ENCODE peak calls at places on chromosomes 11 and 22, in seven cellular contexts. F is mucosa of descending colon; A is NCI-H2227 treated with DMSO at 0.1 percent for 48 hours; I is GDM1; W is T-cell; D is activated CD4-positive, alpha-beta T cell treated with anti-CD3 and anti-CD28 coated beads, Interleukin-2, amount 10 ng/mL, durations not matched to agents 7 days and 5 days; G is small intestine. H is an unnamed sample.
A peak's percentile ranks its signal among the peaks of the same experiment; 100 is the strongest.

GRCh38 chr11:3609416-3610265 is 32.2 kb downstream of the ART5 start:
- DNase-seq in F (no peak), A (peak; percentile 31), I (no peak), W (no peak), D (peak; percentile 44), G (peak; percentile 59), H (peak; percentile 46)

GRCh38 chr22:46172522-46172921 is 22.2 kb downstream of the PPARA start:
- DNase-seq in F (no peak), A (no peak), I (no peak), W (no peak), D (no peak), G (no peak), H (no peak)

GRCh38 chr11:88100161-88100560 is 75.1 kb downstream of the RAB38 start:
- DNase-seq in F (no peak), A (no peak), I (no peak), W (no peak), D (no peak), G (no peak), H (no peak)

GRCh38 chr11:70210051-70210501 is 7.0 kb downstream of the FADD start:
- DNase-seq in F (no peak), A (no peak), I (no peak), W (no peak), D (no peak), G (no peak), H (no peak)

GRCh38 chr11:61922539-61922938 is 5.2 kb upstream of the RAB3IL1 start:
- DNase-seq in F (peak; percentile 79), A (no peak), I (peak; percentile 74), W (no peak), D (no peak), G (no peak), H (no peak)

GRCh38 chr11:120569903-120570302 is 58.4 kb downstream of the GRIK4 start:
- DNase-seq in F (no peak), A (no peak), I (no peak), W (no peak), D (no peak), G (no peak), H (no peak)

GRCh38 chr11:65471410-65471762 is 27.5 kb upstream of the MALAT1 start:
- DNase-seq in F (peak; percentile 74), A (no peak), I (peak; percentile 48), W (no peak), D (no peak), G (peak; percentile 70), H (no peak)

GRCh38 chr22:39475337-39475736 is 18.5 kb downstream of the MGAT3 start:
- DNase-seq in F (no peak), A (no peak), I (no peak), W (no peak), D (no peak), G (no peak), H (no peak)

GRCh38 chr11:114180301-114181055 is 115.7 kb upstream of the NNMT start:
- DNase-seq in F (peak; percentile 66), A (no peak), I (no peak), W (no peak), D (no peak), G (peak; percentile 80), H (no peak)

GRCh38 chr11:16088774-16089173 is 267.6 kb downstream of the SOX6 start:
- DNase-seq in F (no peak), A (no peak), I (no peak), W (no peak), D (no peak), G (peak; percentile 55), H (no peak)

GRCh38 chr11:45942381-45942780 is 19.9 kb downstream of the LARGE2 start:
- DNase-seq in F (no peak), A (no peak), I (no peak), W (no peak), D (no peak), G (no peak), H (no peak)

GRCh38 chr11:92932023-92932422 is 37.4 kb upstream of the MTNR1B start:
- DNase-seq in F (no peak), A (no peak), I (no peak), W (no peak), D (no peak), G (no peak), H (no peak)

GRCh38 chr11:123645576-123645975 is 8.8 kb downstream of the SCN3B start:
- DNase-seq in F (no peak), A (no peak), I (no peak), W (no peak), D (no peak), G (no peak), H (no peak)

GRCh38 chr11:1041936-1042608 is 5.6 kb upstream of the MUC6 start:
- DNase-seq in F (peak; percentile 56), A (no peak), I (no peak), W (no peak), D (no peak), G (peak; percentile 53), H (no peak)

GRCh38 chr11:120209750-120210650 is 832 bp upstream of the OAF start:
- DNase-seq in F (no peak), A (no peak), I (no peak), W (no peak), D (peak; percentile 12), G (no peak), H (no peak)

GRCh38 chr11:65311197-65311631 is 3.5 kb upstream of the CDC42EP2 start:
- DNase-seq in F (peak; percentile 69), A (no peak), I (no peak), W (no peak), D (no peak), G (peak; percentile 82), H (no peak)

GRCh38 chr11:113329725-113330124 is 15.3 kb downstream of the TTC12 start:
- DNase-seq in F (no peak), A (no peak), I (no peak), W (no peak), D (no peak), G (no peak), H (no peak)

GRCh38 chr22:35299217-35299716 is 427 bp upstream of the TOM1 start:
- DNase-seq in F (no peak), A (peak; percentile 14), I (no peak), W (peak; percentile 39), D (no peak), G (no peak), H (no peak)

GRCh38 chr22:45208993-45209838 is 31.5 kb downstream of the KIAA0930 start:
- DNase-seq in F (peak; percentile 60), A (peak; percentile 9), I (no peak), W (peak; percentile 8), D (peak; percentile 25), G (no peak), H (no peak)

GRCh38 chr11:94668240-94668793 is 99.8 kb upstream of the AMOTL1 start:
- DNase-seq in F (no peak), A (no peak), I (no peak), W (no peak), D (no peak), G (no peak), H (no peak)

GRCh38 chr11:61080986-61081590 is 21.2 kb upstream of the CD5 start:
- DNase-seq in F (no peak), A (no peak), I (no peak), W (no peak), D (peak; percentile 33), G (no peak), H (no peak)

GRCh38 chr22:45446216-45446615 is 32.7 kb downstream of the RIBC2 start:
- DNase-seq in F (no peak), A (no peak), I (no peak), W (no peak), D (no peak), G (no peak), H (no peak)

H was measured in activated CD8-positive, alpha-beta T cell treated with anti-CD3 and anti-CD28 coated beads, Interleukin-2, amount 10 ng/mL, durations not matched to agents 7 days and 5 days.